ENCODE peak calls at places on chromosomes 1 and 21, in four cellular contexts. Z, A, I and W are unnamed samples.

GRCh38 chr21:44533891-44534627 is 5.9 kb downstream of the KRTAP10-1 start:
- ATAC-seq in Z (no peak), A (no peak), I (no peak), W (peak; percentile 25)

GRCh38 chr1:31063636-31064035 is 1.9 kb downstream of the PUM1 start:
- ATAC-seq in Z (no peak), A (no peak), I (no peak), W (no peak)

GRCh38 chr1:206831605-206832004 is 33.8 kb upstream of the IL20 start:
- ATAC-seq in Z (no peak), A (no peak), I (no peak), W (no peak)

GRCh38 chr21:34020005-34020847 is 53.2 kb upstream of the MRPS6 start:
- ATAC-seq in Z (no peak), A (no peak), I (peak; percentile 31), W (no peak)

GRCh38 chr1:2298685-2299673 is 70.9 kb downstream of the SKI start:
- ATAC-seq in Z (peak; percentile 23), A (peak; percentile 3), I (peak; percentile 50), W (no peak)

GRCh38 chr1:220825819-220826551 is 39.3 kb downstream of the MTARC1 start:
- ATAC-seq in Z (no peak), A (no peak), I (no peak), W (no peak)

GRCh38 chr1:162240643-162240976 is 136.0 kb downstream of the SPATA46 start:
- ATAC-seq in Z (no peak), A (no peak), I (no peak), W (no peak)

GRCh38 chr1:89620664-89621063 is 12.3 kb upstream of the LRRC8C start:
- ATAC-seq in Z (no peak), A (no peak), I (no peak), W (peak; percentile 13)

GRCh38 chr1:168031627-168032026 is 94.8 kb upstream of the MPC2 start:
- ATAC-seq in Z (no peak), A (no peak), I (no peak), W (no peak)

GRCh38 chr1:156419863-156420208 is 50.8 kb downstream of the RHBG start:
- ATAC-seq in Z (no peak), A (no peak), I (no peak), W (no peak)

GRCh38 chr1:56179571-56179970 is 399.8 kb downstream of the PLPP3 start:
- ATAC-seq in Z (no peak), A (no peak), I (no peak), W (no peak)

GRCh38 chr21:41664881-41665765 is 101.7 kb downstream of the RIPK4 start:
- ATAC-seq in Z (no peak), A (peak; percentile 36), I (peak; percentile 91), W (no peak)

GRCh38 chr1:32179193-32179442 is 357 bp upstream of the TXLNA start:
- ATAC-seq in Z (peak; percentile 7), A (no peak), I (peak; percentile 24), W (no peak)

GRCh38 chr1:248906741-248907661 is 966 bp downstream of the PGBD2 start:
- ATAC-seq in Z (no peak), A (no peak), I (no peak), W (peak; percentile 5)

GRCh38 chr1:43947061-43947889 is 525 bp downstream of the IPO13 start:
- ATAC-seq in Z (no peak), A (peak; percentile 37), I (peak; percentile 0), W (no peak)

GRCh38 chr1:189007824-189008223 is 1469.8 kb downstream of the BRINP3 start:
- ATAC-seq in Z (no peak), A (no peak), I (no peak), W (no peak)

GRCh38 chr1:44994306-44994898 is 8.0 kb upstream of the EIF2B3 start:
- ATAC-seq in Z (no peak), A (no peak), I (peak; percentile 53), W (no peak)

GRCh38 chr1:6378096-6378746 is 15.3 kb downstream of the ACOT7 start:
- ATAC-seq in Z (no peak), A (no peak), I (no peak), W (no peak)

GRCh38 chr21:15199414-15199813 is 134.6 kb upstream of the NRIP1 start:
- ATAC-seq in Z (no peak), A (no peak), I (peak; percentile 91), W (no peak)

GRCh38 chr1:147611021-147611426 is 59.3 kb downstream of the ACP6 start:
- ATAC-seq in Z (no peak), A (no peak), I (no peak), W (peak; percentile 38)

GRCh38 chr21:31558839-31559367 is 100.6 kb upstream of the SOD1 start:
- ATAC-seq in Z (peak; percentile 96), A (peak; percentile 88), I (peak; percentile 98), W (peak; percentile 92)

GRCh38 chr1:112955678-112956502 is at the start of gene SLC16A1:
- ATAC-seq in Z (peak; percentile 94), A (peak; percentile 96), I (peak; percentile 97), W (peak; percentile 80)

GRCh38 chr21:28358702-28359101 is 634.0 kb downstream of the LTN1 start:
- ATAC-seq in Z (no peak), A (no peak), I (no peak), W (no peak)

GRCh38 chr1:6183520-6183989 is 3.4 kb upstream of the CHD5 start:
- ATAC-seq in Z (no peak), A (no peak), I (no peak), W (no peak)

GRCh38 chr1:1099506-1100183 is 16.2 kb downstream of the C1orf159 start:
- ATAC-seq in Z (no peak), A (no peak), I (no peak), W (peak; percentile 35)

GRCh38 chr1:198545156-198545555 is 4.7 kb upstream of the ATP6V1G3 start:
- ATAC-seq in Z (no peak), A (no peak), I (no peak), W (no peak)

GRCh38 chr1:187032982-187033705 is 204.4 kb downstream of the PLA2G4A start:
- ATAC-seq in Z (no peak), A (no peak), I (no peak), W (no peak)

GRCh38 chr1:101065575-101065974 is 40.0 kb upstream of the DPH5 start:
- ATAC-seq in Z (no peak), A (no peak), I (no peak), W (no peak)

GRCh38 chr1:200907611-200908097 is 13.0 kb downstream of the INAVA start:
- ATAC-seq in Z (no peak), A (no peak), I (no peak), W (no peak)

GRCh38 chr1:26540346-26540745 is 10.8 kb downstream of the RPS6KA1 start:
- ATAC-seq in Z (no peak), A (no peak), I (no peak), W (peak; percentile 27)

GRCh38 chr21:27564684-27565280 is 597.9 kb upstream of the ADAMTS5 start:
- ATAC-seq in Z (no peak), A (peak; percentile 65), I (peak; percentile 72), W (no peak)

GRCh38 chr1:244952940-244953339 is 88.6 kb upstream of the HNRNPU start:
- ATAC-seq in Z (no peak), A (no peak), I (no peak), W (no peak)

GRCh38 chr1:162026906-162027305 is 3.2 kb upstream of the OLFML2B start:
- ATAC-seq in Z (no peak), A (no peak), I (no peak), W (no peak)

GRCh38 chr1:154698320-154699096 is 90.5 kb upstream of the ADAR start:
- ATAC-seq in Z (no peak), A (no peak), I (no peak), W (peak; percentile 89)

GRCh38 chr1:186849271-186849671 is 20.5 kb downstream of the PLA2G4A start:
- ATAC-seq in Z (no peak), A (no peak), I (peak; percentile 21), W (no peak)

GRCh38 chr1:248824301-248824700 is 1.4 kb downstream of the SH3BP5L start:
- ATAC-seq in Z (no peak), A (no peak), I (no peak), W (no peak)